ENCODE peak calls at places on chromosomes 5 and 9, in four cellular contexts. I is activated CD8-positive, alpha-beta T cell treated with anti-CD3 and anti-CD28 coated beads for 36 hours; V is tibial artery; T is upper lobe of right lung. M is an unnamed sample.

GRCh38 chr5:72194846-72195245 is 87.6 kb downstream of the MAP1B start:
- DNase-seq in I (peak; percentile 61), T (no peak), V (no peak), M (peak; percentile 64)

GRCh38 chr5:172098883-172099282 is 89.1 kb downstream of the STK10 start:
- DNase-seq in T (no peak), I (no peak), V (no peak), M (no peak)

GRCh38 chr5:850511-851006 is at the start of gene ZDHHC11:
- DNase-seq in V (peak; percentile 17), T (peak; percentile 85), I (no peak), M (no peak)

GRCh38 chr5:113205807-113206206 is 229.0 kb downstream of the TSSK1B start:
- DNase-seq in T (no peak), I (no peak), V (no peak), M (no peak)

GRCh38 chr5:51404256-51404655 is 21.0 kb downstream of the ISL1 start:
- DNase-seq in V (no peak), I (no peak), T (no peak), M (no peak)

GRCh38 chr5:134432677-134433359 is 21.1 kb upstream of the CDKN2AIPNL start:
- DNase-seq in T (peak; percentile 29), I (no peak), V (no peak), M (no peak)

GRCh38 chr5:72693001-72693442 is 123.4 kb upstream of the TNPO1 start:
- DNase-seq in I (no peak), V (no peak), T (no peak), M (no peak)

GRCh38 chr9:31137151-31137849 is 1247.1 kb upstream of the ACO1 start:
- DNase-seq in V (no peak), I (no peak), T (no peak), M (no peak)

GRCh38 chr9:131999692-132000551 is 79.7 kb downstream of the MED27 start:
- DNase-seq in V (no peak), I (no peak), T (no peak), M (no peak)

GRCh38 chr9:98791147-98792095 is 4.9 kb downstream of the ANKS6 start:
- DNase-seq in V (peak; percentile 93), T (peak; percentile 89), I (peak; percentile 74), M (peak; percentile 81)

GRCh38 chr5:32317056-32317455 is 4.3 kb upstream of the MTMR12 start:
- DNase-seq in V (no peak), T (no peak), I (no peak), M (no peak)

GRCh38 chr5:56215019-56215830 is 17.9 kb downstream of the ANKRD55 start:
- DNase-seq in V (no peak), T (no peak), I (no peak), M (no peak)

GRCh38 chr5:178241688-178242231 is 9.2 kb upstream of the PHYKPL start:
- DNase-seq in V (no peak), I (no peak), T (no peak), M (no peak)

GRCh38 chr9:79686381-79687130 is 114.8 kb downstream of the TLE4 start:
- DNase-seq in I (no peak), V (peak; percentile 40), T (no peak), M (no peak)
- TF ChIP-seq CTCF in I (no peak), V (no peak), T (no peak), M (no peak)

GRCh38 chr5:34684980-34685352 is 28.8 kb downstream of the RAI14 start:
- DNase-seq in I (no peak), V (no peak), T (no peak), M (no peak)

GRCh38 chr5:34687269-34688011 is 31.3 kb downstream of the RAI14 start:
- DNase-seq in I (no peak), T (no peak), V (no peak), M (no peak)

GRCh38 chr5:34685485-34686197 is 29.5 kb downstream of the RAI14 start:
- DNase-seq in I (no peak), V (no peak), T (no peak), M (no peak)

GRCh38 chr5:34688015-34688800 is 32.1 kb downstream of the RAI14 start:
- DNase-seq in T (no peak), I (no peak), V (no peak), M (no peak)

DNA sequence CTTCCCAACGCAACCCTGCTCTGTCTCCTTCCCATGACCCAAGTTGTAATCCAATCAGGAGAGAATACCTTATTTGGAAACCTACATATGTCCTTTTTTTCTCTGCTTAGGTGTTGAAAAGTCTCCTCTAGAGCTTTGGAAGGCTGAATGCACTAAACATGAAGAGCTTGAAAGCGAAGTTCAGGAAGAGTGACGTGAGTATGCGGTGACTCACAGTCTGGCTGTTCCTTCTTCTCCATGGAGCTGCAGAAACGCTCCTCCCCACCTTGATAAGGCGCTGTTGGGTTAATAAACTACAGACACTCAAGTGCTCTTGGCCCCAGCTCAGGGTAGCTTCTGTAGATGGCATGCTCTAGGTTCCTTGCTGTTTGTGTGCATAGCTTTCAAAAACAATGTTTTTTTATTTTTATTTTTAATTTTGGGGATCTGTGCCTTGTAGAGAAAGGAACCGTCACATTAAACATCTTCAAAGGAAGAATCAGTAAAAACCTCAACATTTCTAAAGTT is 30.7 kb downstream of the RAI14 start:
- DNase-seq in I (no peak), V (peak; percentile 53), T (peak; percentile 75), M (no peak)
- TF ChIP-seq CTCF in I (no peak), V (no peak), T (no peak), M (no peak)

GRCh38 chr9:133342083-133342406 is 5.9 kb downstream of the MED22 start:
- DNase-seq in V (no peak), I (no peak), T (no peak), M (no peak)
- TF ChIP-seq CTCF in V (no peak), I (no peak), T (no peak), M (no peak)

GRCh38 chr9:86187121-86187520 is 72.3 kb downstream of the C9orf153 start:
- DNase-seq in V (no peak), T (no peak), I (no peak), M (no peak)
- TF ChIP-seq CTCF in V (no peak), T (no peak), I (no peak), M (no peak)

DNA sequence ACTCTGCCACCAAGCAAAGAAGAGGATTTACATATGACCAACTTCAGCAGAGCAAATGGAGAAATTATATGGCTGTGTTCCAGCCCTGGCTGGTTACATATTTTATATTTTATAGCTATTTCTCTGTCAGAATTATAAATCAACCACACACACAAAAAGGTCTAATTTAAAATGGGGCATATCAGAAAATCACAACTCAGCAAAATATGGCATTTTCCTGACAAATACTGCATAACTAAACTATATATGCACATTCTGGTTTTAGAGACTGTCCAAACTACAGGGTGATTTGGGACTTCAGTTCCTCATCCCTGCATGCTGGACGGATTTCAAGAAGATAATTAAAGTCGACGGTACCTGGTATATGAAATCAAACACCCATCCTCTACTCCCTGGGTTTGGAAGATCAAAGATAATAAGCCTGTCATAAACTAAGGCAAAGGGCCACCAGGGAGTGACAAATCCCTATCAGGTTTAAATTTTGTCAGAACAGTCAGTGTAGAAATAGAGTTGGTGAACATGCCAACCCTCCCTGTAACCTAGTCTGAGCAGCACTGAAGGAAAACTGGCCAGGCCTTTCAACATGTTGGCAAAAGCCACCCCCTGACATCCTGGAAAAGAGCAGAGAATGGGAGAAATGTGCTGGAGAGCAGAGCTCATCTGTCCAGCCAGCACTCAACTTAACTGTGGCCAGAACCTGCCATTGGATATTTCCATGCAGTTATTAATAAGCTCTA is 235.8 kb downstream of the ENC1 start:
- DNase-seq in V (peak; percentile 34), T (no peak), I (no peak), M (no peak)
- TF ChIP-seq CTCF in V (no peak), T (no peak), I (no peak), M (no peak)

DNA sequence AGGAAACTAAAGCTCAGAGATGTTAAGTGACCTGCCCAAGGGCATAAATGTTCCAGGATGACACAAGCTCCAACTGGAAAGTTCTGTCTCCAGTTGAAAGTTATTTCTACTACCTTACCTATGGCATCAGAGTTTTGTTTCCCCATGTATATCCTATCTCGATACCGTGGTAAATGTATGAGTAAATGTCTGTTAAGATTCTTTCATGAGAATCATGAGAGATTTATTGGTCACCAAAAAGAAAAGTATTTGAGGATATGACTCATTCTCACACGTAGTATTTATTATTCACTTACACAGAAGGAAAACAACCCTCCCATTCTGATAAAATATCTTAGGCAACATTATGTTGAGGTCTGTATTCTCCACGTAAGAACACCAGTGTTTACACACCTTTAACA is 11.1 kb upstream of the SHOC1 start:
- DNase-seq in T (no peak), I (no peak), V (no peak), M (no peak)
- TF ChIP-seq CTCF in T (no peak), I (no peak), V (no peak), M (no peak)